ENCODE peak calls at places on chromosomes 7 and 10, in six cellular contexts. One of them, this sample, is unnamed.
A peak's percentile ranks its signal among the peaks of the same experiment; 100 is the strongest.

GRCh38 chr7:95545666-95546065 is 50.6 kb downstream of the PDK4 start:
- DNase-seq in choroid plexus epithelial cell: no peak
- DNase-seq in AG04449: no peak
- DNase-seq in HFF-Myc: no peak
- DNase-seq in astrocyte of the spinal cord: no peak
- DNase-seq in foreskin fibroblast: no peak
- DNase-seq in this sample: no peak

GRCh38 chr7:89605362-89605761 is 548.9 kb upstream of the STEAP1 start:
- DNase-seq in astrocyte of the spinal cord: no peak
- DNase-seq in foreskin fibroblast: no peak
- DNase-seq in AG04449: no peak
- DNase-seq in HFF-Myc: no peak
- DNase-seq in choroid plexus epithelial cell: no peak
- DNase-seq in this sample: no peak

GRCh38 chr10:6579904-6580278 is at the start of gene PRKCQ:
- DNase-seq in foreskin fibroblast: peak; percentile 65
- DNase-seq in astrocyte of the spinal cord: peak; percentile 11
- DNase-seq in AG04449: no peak
- DNase-seq in HFF-Myc: no peak
- DNase-seq in choroid plexus epithelial cell: peak; percentile 4
- DNase-seq in this sample: no peak

GRCh38 chr7:110317699-110318265 is 773.1 kb upstream of the LRRN3 start:
- DNase-seq in choroid plexus epithelial cell: peak; percentile 82
- DNase-seq in foreskin fibroblast: peak; percentile 48
- DNase-seq in HFF-Myc: peak; percentile 22
- DNase-seq in AG04449: no peak
- DNase-seq in astrocyte of the spinal cord: peak; percentile 79
- DNase-seq in this sample: no peak

GRCh38 chr10:125543796-125544195 is 139.2 kb downstream of the TEX36 start:
- DNase-seq in astrocyte of the spinal cord: no peak
- DNase-seq in choroid plexus epithelial cell: no peak
- DNase-seq in HFF-Myc: no peak
- DNase-seq in AG04449: no peak
- DNase-seq in foreskin fibroblast: no peak
- DNase-seq in this sample: no peak

GRCh38 chr7:33986951-33987948 is 81.9 kb downstream of the BMPER start:
- DNase-seq in astrocyte of the spinal cord: peak; percentile 98
- DNase-seq in AG04449: peak; percentile 96
- DNase-seq in choroid plexus epithelial cell: peak; percentile 99
- DNase-seq in foreskin fibroblast: peak; percentile 99
- DNase-seq in HFF-Myc: peak; percentile 100
- DNase-seq in this sample: peak; percentile 98

GRCh38 chr10:86255405-86256251 is 111.0 kb downstream of the GRID1 start:
- DNase-seq in foreskin fibroblast: no peak
- DNase-seq in AG04449: no peak
- DNase-seq in HFF-Myc: no peak
- DNase-seq in choroid plexus epithelial cell: no peak
- DNase-seq in astrocyte of the spinal cord: no peak
- DNase-seq in this sample: no peak

GRCh38 chr7:151856098-151856497 is 20.8 kb downstream of the PRKAG2 start:
- DNase-seq in choroid plexus epithelial cell: no peak
- DNase-seq in foreskin fibroblast: no peak
- DNase-seq in HFF-Myc: no peak
- DNase-seq in AG04449: no peak
- DNase-seq in astrocyte of the spinal cord: no peak
- DNase-seq in this sample: no peak

GRCh38 chr7:26667514-26668133 is 196.8 kb downstream of the SKAP2 start:
- DNase-seq in astrocyte of the spinal cord: peak; percentile 93
- DNase-seq in foreskin fibroblast: peak; percentile 93
- DNase-seq in choroid plexus epithelial cell: peak; percentile 95
- DNase-seq in AG04449: peak; percentile 59
- DNase-seq in HFF-Myc: peak; percentile 83
- DNase-seq in this sample: peak; percentile 83

GRCh38 chr7:142500364-142500763 is 242.5 kb upstream of the PRSS58 start:
- DNase-seq in AG04449: no peak
- DNase-seq in HFF-Myc: no peak
- DNase-seq in choroid plexus epithelial cell: no peak
- DNase-seq in foreskin fibroblast: no peak
- DNase-seq in astrocyte of the spinal cord: no peak
- DNase-seq in this sample: no peak

GRCh38 chr10:73744690-73744994 is 470 bp downstream of the SEC24C start:
- DNase-seq in astrocyte of the spinal cord: peak; percentile 71
- DNase-seq in HFF-Myc: no peak
- DNase-seq in AG04449: no peak
- DNase-seq in foreskin fibroblast: peak; percentile 69
- DNase-seq in choroid plexus epithelial cell: peak; percentile 78
- DNase-seq in this sample: no peak

GRCh38 chr10:44576715-44577191 is 191.9 kb upstream of the CXCL12 start:
- DNase-seq in foreskin fibroblast: peak; percentile 92
- DNase-seq in choroid plexus epithelial cell: peak; percentile 35
- DNase-seq in HFF-Myc: no peak
- DNase-seq in astrocyte of the spinal cord: peak; percentile 8
- DNase-seq in AG04449: peak; percentile 23
- DNase-seq in this sample: peak; percentile 79

GRCh38 chr10:132098539-132099421 is 33.0 kb downstream of the JAKMIP3 start:
- DNase-seq in astrocyte of the spinal cord: no peak
- DNase-seq in choroid plexus epithelial cell: no peak
- DNase-seq in foreskin fibroblast: no peak
- DNase-seq in HFF-Myc: no peak
- DNase-seq in AG04449: no peak
- DNase-seq in this sample: no peak

GRCh38 chr7:140983802-140984201 is 30.9 kb downstream of the MRPS33 start:
- DNase-seq in choroid plexus epithelial cell: peak; percentile 24
- DNase-seq in AG04449: no peak
- DNase-seq in astrocyte of the spinal cord: no peak
- DNase-seq in HFF-Myc: peak; percentile 11
- DNase-seq in foreskin fibroblast: peak; percentile 20
- DNase-seq in this sample: no peak

GRCh38 chr10:65827344-65827743 is 1098.5 kb upstream of the LRRTM3 start:
- DNase-seq in AG04449: no peak
- DNase-seq in choroid plexus epithelial cell: no peak
- DNase-seq in foreskin fibroblast: no peak
- DNase-seq in HFF-Myc: no peak
- DNase-seq in astrocyte of the spinal cord: no peak
- DNase-seq in this sample: no peak

GRCh38 chr10:119474606-119475005 is 67.9 kb downstream of the RGS10 start:
- DNase-seq in AG04449: no peak
- DNase-seq in astrocyte of the spinal cord: no peak
- DNase-seq in foreskin fibroblast: no peak
- DNase-seq in choroid plexus epithelial cell: no peak
- DNase-seq in HFF-Myc: no peak
- DNase-seq in this sample: no peak

GRCh38 chr10:52491246-52492000 is 177.3 kb downstream of the DKK1 start:
- DNase-seq in choroid plexus epithelial cell: peak; percentile 45
- DNase-seq in foreskin fibroblast: peak; percentile 52
- DNase-seq in astrocyte of the spinal cord: peak; percentile 32
- DNase-seq in HFF-Myc: no peak
- DNase-seq in AG04449: no peak
- DNase-seq in this sample: no peak

GRCh38 chr7:32214913-32215312 is 144.7 kb upstream of the PDE1C start:
- DNase-seq in astrocyte of the spinal cord: no peak
- DNase-seq in foreskin fibroblast: no peak
- DNase-seq in AG04449: no peak
- DNase-seq in HFF-Myc: no peak
- DNase-seq in choroid plexus epithelial cell: no peak
- DNase-seq in this sample: no peak

GRCh38 chr7:32921896-32922295 is 30.3 kb upstream of the KBTBD2 start:
- DNase-seq in foreskin fibroblast: no peak
- DNase-seq in HFF-Myc: no peak
- DNase-seq in astrocyte of the spinal cord: peak; percentile 35
- DNase-seq in choroid plexus epithelial cell: peak; percentile 57
- DNase-seq in AG04449: peak; percentile 34
- DNase-seq in this sample: no peak

GRCh38 chr7:116772423-116772852 is 89.9 kb upstream of the CAPZA2 start:
- DNase-seq in HFF-Myc: peak; percentile 36
- DNase-seq in foreskin fibroblast: peak; percentile 72
- DNase-seq in AG04449: no peak
- DNase-seq in choroid plexus epithelial cell: peak; percentile 63
- DNase-seq in astrocyte of the spinal cord: peak; percentile 80
- DNase-seq in this sample: no peak

GRCh38 chr10:22736134-22736533 is 21.8 kb upstream of the PIP4K2A start:
- DNase-seq in AG04449: no peak
- DNase-seq in astrocyte of the spinal cord: no peak
- DNase-seq in choroid plexus epithelial cell: no peak
- DNase-seq in foreskin fibroblast: peak; percentile 42
- DNase-seq in HFF-Myc: no peak
- DNase-seq in this sample: no peak

DNA sequence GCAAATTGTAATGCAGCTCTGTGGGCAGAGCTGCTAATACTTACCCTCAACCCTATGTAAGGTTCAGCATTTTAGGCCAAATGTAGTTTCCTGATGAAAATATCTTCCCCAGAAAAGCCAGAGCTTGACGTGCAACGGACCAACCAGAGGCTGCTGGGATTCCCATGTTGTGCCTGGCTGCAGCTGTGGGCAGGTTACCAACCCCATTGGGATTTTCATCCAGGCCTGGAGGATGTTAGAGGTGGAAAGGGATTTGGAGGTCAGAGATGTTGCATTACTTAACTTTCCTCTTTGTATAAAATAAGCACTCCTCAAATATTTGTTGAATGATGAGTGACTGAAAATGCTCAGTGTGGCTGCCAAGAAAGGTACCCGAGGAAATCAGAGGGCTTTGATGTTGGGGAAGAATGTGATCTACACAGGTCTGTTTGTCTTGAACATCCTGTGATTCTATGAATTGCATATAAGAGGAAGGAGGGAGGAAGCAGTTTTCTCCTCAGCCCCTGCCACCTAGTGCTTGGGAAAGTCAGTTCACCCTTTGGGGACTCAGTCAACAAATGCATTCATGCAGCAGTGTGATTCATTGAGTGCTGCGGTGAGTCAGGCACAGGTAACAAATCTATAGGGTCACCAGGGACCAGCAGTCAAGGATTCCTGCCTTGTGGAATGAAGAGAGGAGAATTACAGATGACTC is 487.2 kb downstream of the RPS24 start:
- DNase-seq in HFF-Myc: peak; percentile 11
- DNase-seq in AG04449: no peak
- DNase-seq in choroid plexus epithelial cell: peak; percentile 55
- DNase-seq in astrocyte of the spinal cord: peak; percentile 42
- DNase-seq in foreskin fibroblast: no peak
- DNase-seq in this sample: no peak
- TF ChIP-seq CTCF in HFF-Myc: peak; percentile 13
- TF ChIP-seq CTCF in AG04449: peak; percentile 55
- TF ChIP-seq CTCF in choroid plexus epithelial cell: peak; percentile 68
- TF ChIP-seq CTCF in astrocyte of the spinal cord: peak; percentile 50
- TF ChIP-seq CTCF in foreskin fibroblast: peak; percentile 31
- TF ChIP-seq CTCF in this sample: peak; percentile 64

DNA sequence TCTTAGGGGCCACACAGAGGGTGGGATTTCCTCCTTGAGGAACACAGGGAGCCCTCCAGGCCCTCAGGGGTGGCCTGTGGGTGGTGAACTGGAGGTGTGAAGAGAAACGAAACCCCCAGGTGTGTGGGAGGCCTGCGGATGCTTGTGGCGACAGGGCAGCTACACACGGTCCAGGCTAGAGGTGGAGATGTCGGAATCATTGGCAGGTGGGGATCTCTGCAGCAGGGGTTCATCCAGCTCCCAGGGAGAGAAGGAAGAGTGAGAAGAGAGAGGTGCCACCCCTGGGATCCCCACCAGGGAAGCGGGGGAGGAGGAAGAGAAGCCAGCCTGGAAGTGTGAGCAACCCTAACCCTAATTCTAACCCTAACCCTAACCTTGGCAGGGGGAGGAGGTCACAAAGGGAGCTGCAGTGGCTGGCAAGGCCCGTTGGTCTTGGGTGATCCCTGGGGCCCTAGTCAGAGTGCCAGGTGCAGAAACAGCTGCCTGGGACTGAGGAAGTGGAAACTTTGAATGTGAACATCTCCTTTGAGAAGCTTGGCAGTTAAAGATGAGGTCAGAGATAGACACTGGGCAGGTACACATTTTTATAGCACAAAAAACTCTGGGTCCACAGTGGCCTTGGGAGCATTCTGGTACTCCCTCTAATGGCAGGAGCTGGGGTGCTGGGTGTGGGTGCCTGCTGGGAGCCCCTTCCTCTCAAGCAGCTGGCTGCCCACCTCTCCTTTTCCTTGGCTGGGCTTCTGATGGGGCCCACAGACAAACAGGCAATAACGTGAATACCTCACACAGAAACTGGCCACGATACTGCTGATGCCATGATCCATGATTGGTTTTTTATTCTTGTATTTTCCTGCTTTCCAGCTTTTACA is 6.8 kb upstream of the AEBP1 start:
- DNase-seq in HFF-Myc: no peak
- DNase-seq in astrocyte of the spinal cord: no peak
- DNase-seq in AG04449: no peak
- DNase-seq in choroid plexus epithelial cell: no peak
- DNase-seq in foreskin fibroblast: no peak
- DNase-seq in this sample: no peak
- H3K4me3 ChIP-seq in HFF-Myc: no peak overlapping the region
- H3K4me3 ChIP-seq in astrocyte of the spinal cord: no peak overlapping the region
- H3K4me3 ChIP-seq in AG04449: no peak overlapping the region
- H3K4me3 ChIP-seq in choroid plexus epithelial cell: no peak overlapping the region
- H3K4me3 ChIP-seq in foreskin fibroblast: no peak overlapping the region
- H3K4me3 ChIP-seq in this sample: no peak overlapping the region

GRCh38 chr7:18570890-18571478 is 75.4 kb downstream of the HDAC9 start:
- DNase-seq in HFF-Myc: peak; percentile 15
- DNase-seq in astrocyte of the spinal cord: peak; percentile 71
- DNase-seq in choroid plexus epithelial cell: peak; percentile 77
- DNase-seq in foreskin fibroblast: peak; percentile 67
- DNase-seq in AG04449: no peak
- DNase-seq in this sample: peak; percentile 29
- TF ChIP-seq CTCF in HFF-Myc: peak; percentile 29
- TF ChIP-seq CTCF in astrocyte of the spinal cord: peak; percentile 51
- TF ChIP-seq CTCF in choroid plexus epithelial cell: peak; percentile 56
- TF ChIP-seq CTCF in foreskin fibroblast: peak; percentile 32
- TF ChIP-seq CTCF in AG04449: peak; percentile 19
- TF ChIP-seq CTCF in this sample: peak; percentile 52

GRCh38 chr7:84970683-84971082 is 216.2 kb downstream of the SEMA3D start:
- DNase-seq in choroid plexus epithelial cell: no peak
- DNase-seq in astrocyte of the spinal cord: no peak
- DNase-seq in foreskin fibroblast: no peak
- DNase-seq in HFF-Myc: no peak
- DNase-seq in AG04449: no peak
- DNase-seq in this sample: no peak

GRCh38 chr7:84971360-84971759 is 215.5 kb downstream of the SEMA3D start:
- DNase-seq in AG04449: no peak
- DNase-seq in astrocyte of the spinal cord: no peak
- DNase-seq in HFF-Myc: no peak
- DNase-seq in foreskin fibroblast: no peak
- DNase-seq in choroid plexus epithelial cell: peak; percentile 59
- DNase-seq in this sample: no peak

GRCh38 chr7:84981038-84981601 is 205.7 kb downstream of the SEMA3D start:
- DNase-seq in astrocyte of the spinal cord: peak; percentile 25
- DNase-seq in HFF-Myc: no peak
- DNase-seq in choroid plexus epithelial cell: no peak
- DNase-seq in foreskin fibroblast: no peak
- DNase-seq in AG04449: no peak
- DNase-seq in this sample: peak; percentile 1

DNA sequence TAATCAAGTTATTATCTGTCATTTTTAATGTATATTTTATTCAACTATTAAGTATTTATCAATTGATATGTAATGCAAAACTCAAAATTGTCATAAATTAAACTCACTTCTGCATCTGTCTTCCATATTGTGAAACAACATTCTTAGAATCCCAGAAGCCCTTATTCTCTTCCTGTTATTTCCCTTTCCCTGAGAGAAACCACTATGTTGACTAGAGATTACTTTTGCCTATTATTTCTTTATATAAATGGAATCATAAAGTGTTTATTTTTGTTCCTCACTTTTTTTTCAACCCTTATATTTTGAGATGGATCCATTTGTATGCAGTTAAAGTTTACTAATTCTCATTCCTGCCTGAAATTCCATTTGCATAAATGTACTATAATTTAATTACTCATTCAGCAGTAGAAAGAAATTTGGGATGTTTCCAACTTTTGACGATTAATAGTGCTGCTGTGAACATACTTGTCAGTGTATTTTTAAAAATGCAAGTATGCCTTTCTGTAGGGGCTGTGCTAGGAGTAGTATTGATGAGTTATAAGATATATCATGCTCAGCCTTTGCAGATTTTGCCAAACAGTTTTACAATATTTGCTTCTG is 211.2 kb downstream of the SEMA3D start:
- DNase-seq in AG04449: no peak
- DNase-seq in astrocyte of the spinal cord: no peak
- DNase-seq in foreskin fibroblast: peak; percentile 3
- DNase-seq in HFF-Myc: no peak
- DNase-seq in choroid plexus epithelial cell: peak; percentile 50
- DNase-seq in this sample: peak; percentile 1
- H3K4me3 ChIP-seq in AG04449: no peak overlapping the region
- H3K4me3 ChIP-seq in astrocyte of the spinal cord: no peak overlapping the region
- H3K4me3 ChIP-seq in foreskin fibroblast: no peak overlapping the region
- H3K4me3 ChIP-seq in HFF-Myc: no peak overlapping the region
- H3K4me3 ChIP-seq in choroid plexus epithelial cell: no peak overlapping the region
- H3K4me3 ChIP-seq in this sample: no peak overlapping the region

This sample was measured in AG09309.